ENCODE peak calls at places on chromosomes 1 and 21, in seven cellular contexts. One of them, this sample, is unnamed.

GRCh38 chr1:192709544-192709943 is 73.6 kb downstream of the RGS13 start:
- DNase-seq in activated CD4-positive, CD25-positive, alpha-beta regulatory T cell treated with anti-CD3 and anti-CD28 coated beads, Interleukin-2, amount 50 U/mL, for 72 hours: no peak
- DNase-seq in suprapubic skin: no peak
- DNase-seq in caudate nucleus: no peak
- DNase-seq in activated T-cell treated with anti-CD3 and anti-CD28 coated beads for 24 hours: no peak
- DNase-seq in CD8-positive, alpha-beta memory T cell: no peak
- DNase-seq in NCI-H1092: no peak
- DNase-seq in this sample: no peak

GRCh38 chr1:180117764-180118116 is 36.9 kb upstream of the QSOX1 start:
- DNase-seq in activated CD4-positive, CD25-positive, alpha-beta regulatory T cell treated with anti-CD3 and anti-CD28 coated beads, Interleukin-2, amount 50 U/mL, for 72 hours: no peak
- DNase-seq in suprapubic skin: no peak
- DNase-seq in caudate nucleus: no peak
- DNase-seq in activated T-cell treated with anti-CD3 and anti-CD28 coated beads for 24 hours: no peak
- DNase-seq in CD8-positive, alpha-beta memory T cell: no peak
- DNase-seq in NCI-H1092: no peak
- DNase-seq in this sample: peak; percentile 62

GRCh38 chr1:41895552-41895951 is 23.2 kb downstream of the HIVEP3 start:
- DNase-seq in activated CD4-positive, CD25-positive, alpha-beta regulatory T cell treated with anti-CD3 and anti-CD28 coated beads, Interleukin-2, amount 50 U/mL, for 72 hours: no peak
- DNase-seq in suprapubic skin: no peak
- DNase-seq in caudate nucleus: no peak
- DNase-seq in activated T-cell treated with anti-CD3 and anti-CD28 coated beads for 24 hours: no peak
- DNase-seq in CD8-positive, alpha-beta memory T cell: no peak
- DNase-seq in NCI-H1092: no peak
- DNase-seq in this sample: peak; percentile 53

GRCh38 chr1:9321480-9321849 is 28.8 kb downstream of the SPSB1 start:
- DNase-seq in activated CD4-positive, CD25-positive, alpha-beta regulatory T cell treated with anti-CD3 and anti-CD28 coated beads, Interleukin-2, amount 50 U/mL, for 72 hours: no peak
- DNase-seq in suprapubic skin: no peak
- DNase-seq in caudate nucleus: no peak
- DNase-seq in activated T-cell treated with anti-CD3 and anti-CD28 coated beads for 24 hours: no peak
- DNase-seq in CD8-positive, alpha-beta memory T cell: no peak
- DNase-seq in NCI-H1092: no peak
- DNase-seq in this sample: peak; percentile 76

GRCh38 chr21:45465105-45465504 is 60.1 kb downstream of the COL18A1 start:
- DNase-seq in activated CD4-positive, CD25-positive, alpha-beta regulatory T cell treated with anti-CD3 and anti-CD28 coated beads, Interleukin-2, amount 50 U/mL, for 72 hours: no peak
- DNase-seq in suprapubic skin: no peak
- DNase-seq in caudate nucleus: no peak
- DNase-seq in activated T-cell treated with anti-CD3 and anti-CD28 coated beads for 24 hours: no peak
- DNase-seq in CD8-positive, alpha-beta memory T cell: no peak
- DNase-seq in NCI-H1092: no peak
- DNase-seq in this sample: no peak

GRCh38 chr1:170660874-170661645 is 2.9 kb upstream of the PRRX1 start:
- DNase-seq in activated CD4-positive, CD25-positive, alpha-beta regulatory T cell treated with anti-CD3 and anti-CD28 coated beads, Interleukin-2, amount 50 U/mL, for 72 hours: no peak
- DNase-seq in suprapubic skin: no peak
- DNase-seq in caudate nucleus: no peak
- DNase-seq in activated T-cell treated with anti-CD3 and anti-CD28 coated beads for 24 hours: no peak
- DNase-seq in CD8-positive, alpha-beta memory T cell: no peak
- DNase-seq in NCI-H1092: no peak
- DNase-seq in this sample: no peak

GRCh38 chr1:247456914-247457638 is 828 bp downstream of the OR2B11 start:
- DNase-seq in activated CD4-positive, CD25-positive, alpha-beta regulatory T cell treated with anti-CD3 and anti-CD28 coated beads, Interleukin-2, amount 50 U/mL, for 72 hours: no peak
- DNase-seq in suprapubic skin: no peak
- DNase-seq in caudate nucleus: no peak
- DNase-seq in activated T-cell treated with anti-CD3 and anti-CD28 coated beads for 24 hours: no peak
- DNase-seq in CD8-positive, alpha-beta memory T cell: no peak
- DNase-seq in NCI-H1092: no peak
- DNase-seq in this sample: no peak

GRCh38 chr1:205507896-205508714 is 3.6 kb downstream of the CDK18 start:
- DNase-seq in activated CD4-positive, CD25-positive, alpha-beta regulatory T cell treated with anti-CD3 and anti-CD28 coated beads, Interleukin-2, amount 50 U/mL, for 72 hours: no peak
- DNase-seq in suprapubic skin: no peak
- DNase-seq in caudate nucleus: no peak
- DNase-seq in activated T-cell treated with anti-CD3 and anti-CD28 coated beads for 24 hours: no peak
- DNase-seq in CD8-positive, alpha-beta memory T cell: no peak
- DNase-seq in NCI-H1092: peak; percentile 19
- DNase-seq in this sample: no peak

GRCh38 chr1:245929224-245929623 is 577.9 kb downstream of the SMYD3 start:
- DNase-seq in activated CD4-positive, CD25-positive, alpha-beta regulatory T cell treated with anti-CD3 and anti-CD28 coated beads, Interleukin-2, amount 50 U/mL, for 72 hours: no peak
- DNase-seq in suprapubic skin: no peak
- DNase-seq in caudate nucleus: no peak
- DNase-seq in activated T-cell treated with anti-CD3 and anti-CD28 coated beads for 24 hours: no peak
- DNase-seq in CD8-positive, alpha-beta memory T cell: no peak
- DNase-seq in NCI-H1092: no peak
- DNase-seq in this sample: no peak

GRCh38 chr1:8660455-8660854 is 157.0 kb downstream of the RERE start:
- DNase-seq in activated CD4-positive, CD25-positive, alpha-beta regulatory T cell treated with anti-CD3 and anti-CD28 coated beads, Interleukin-2, amount 50 U/mL, for 72 hours: no peak
- DNase-seq in suprapubic skin: no peak
- DNase-seq in caudate nucleus: peak; percentile 21
- DNase-seq in activated T-cell treated with anti-CD3 and anti-CD28 coated beads for 24 hours: no peak
- DNase-seq in CD8-positive, alpha-beta memory T cell: no peak
- DNase-seq in NCI-H1092: no peak
- DNase-seq in this sample: peak; percentile 63

GRCh38 chr1:172627702-172628101 is 31.2 kb upstream of the FASLG start:
- DNase-seq in activated CD4-positive, CD25-positive, alpha-beta regulatory T cell treated with anti-CD3 and anti-CD28 coated beads, Interleukin-2, amount 50 U/mL, for 72 hours: no peak
- DNase-seq in suprapubic skin: no peak
- DNase-seq in caudate nucleus: no peak
- DNase-seq in activated T-cell treated with anti-CD3 and anti-CD28 coated beads for 24 hours: no peak
- DNase-seq in CD8-positive, alpha-beta memory T cell: peak; percentile 22
- DNase-seq in NCI-H1092: no peak
- DNase-seq in this sample: no peak

GRCh38 chr21:36841866-36842265 is 124.6 kb downstream of the HLCS start:
- DNase-seq in activated CD4-positive, CD25-positive, alpha-beta regulatory T cell treated with anti-CD3 and anti-CD28 coated beads, Interleukin-2, amount 50 U/mL, for 72 hours: no peak
- DNase-seq in suprapubic skin: no peak
- DNase-seq in caudate nucleus: no peak
- DNase-seq in activated T-cell treated with anti-CD3 and anti-CD28 coated beads for 24 hours: no peak
- DNase-seq in CD8-positive, alpha-beta memory T cell: no peak
- DNase-seq in NCI-H1092: no peak
- DNase-seq in this sample: peak; percentile 59

GRCh38 chr21:35603471-35603870 is 456.9 kb downstream of the SETD4 start:
- DNase-seq in activated CD4-positive, CD25-positive, alpha-beta regulatory T cell treated with anti-CD3 and anti-CD28 coated beads, Interleukin-2, amount 50 U/mL, for 72 hours: no peak
- DNase-seq in suprapubic skin: no peak
- DNase-seq in caudate nucleus: no peak
- DNase-seq in activated T-cell treated with anti-CD3 and anti-CD28 coated beads for 24 hours: no peak
- DNase-seq in CD8-positive, alpha-beta memory T cell: no peak
- DNase-seq in NCI-H1092: peak; percentile 74
- DNase-seq in this sample: no peak

GRCh38 chr1:50438945-50439344 is 15.7 kb upstream of the DMRTA2 start:
- DNase-seq in activated CD4-positive, CD25-positive, alpha-beta regulatory T cell treated with anti-CD3 and anti-CD28 coated beads, Interleukin-2, amount 50 U/mL, for 72 hours: no peak
- DNase-seq in suprapubic skin: no peak
- DNase-seq in caudate nucleus: no peak
- DNase-seq in activated T-cell treated with anti-CD3 and anti-CD28 coated beads for 24 hours: no peak
- DNase-seq in CD8-positive, alpha-beta memory T cell: no peak
- DNase-seq in NCI-H1092: no peak
- DNase-seq in this sample: no peak

GRCh38 chr21:41923641-41924342 is 30.0 kb downstream of the C2CD2 start:
- DNase-seq in activated CD4-positive, CD25-positive, alpha-beta regulatory T cell treated with anti-CD3 and anti-CD28 coated beads, Interleukin-2, amount 50 U/mL, for 72 hours: no peak
- DNase-seq in suprapubic skin: no peak
- DNase-seq in caudate nucleus: no peak
- DNase-seq in activated T-cell treated with anti-CD3 and anti-CD28 coated beads for 24 hours: no peak
- DNase-seq in CD8-positive, alpha-beta memory T cell: no peak
- DNase-seq in NCI-H1092: no peak
- DNase-seq in this sample: no peak

GRCh38 chr1:77538956-77539509 is 143.4 kb downstream of the ZZZ3 start:
- DNase-seq in activated CD4-positive, CD25-positive, alpha-beta regulatory T cell treated with anti-CD3 and anti-CD28 coated beads, Interleukin-2, amount 50 U/mL, for 72 hours: no peak
- DNase-seq in suprapubic skin: no peak
- DNase-seq in caudate nucleus: no peak
- DNase-seq in activated T-cell treated with anti-CD3 and anti-CD28 coated beads for 24 hours: no peak
- DNase-seq in CD8-positive, alpha-beta memory T cell: no peak
- DNase-seq in NCI-H1092: no peak
- DNase-seq in this sample: peak; percentile 65

GRCh38 chr1:15504436-15504835 is 19.6 kb downstream of the CASP9 start:
- DNase-seq in activated CD4-positive, CD25-positive, alpha-beta regulatory T cell treated with anti-CD3 and anti-CD28 coated beads, Interleukin-2, amount 50 U/mL, for 72 hours: no peak
- DNase-seq in suprapubic skin: no peak
- DNase-seq in caudate nucleus: no peak
- DNase-seq in activated T-cell treated with anti-CD3 and anti-CD28 coated beads for 24 hours: no peak
- DNase-seq in CD8-positive, alpha-beta memory T cell: no peak
- DNase-seq in NCI-H1092: no peak
- DNase-seq in this sample: no peak

GRCh38 chr1:221166559-221167318 is 287.5 kb downstream of the HLX start:
- DNase-seq in activated CD4-positive, CD25-positive, alpha-beta regulatory T cell treated with anti-CD3 and anti-CD28 coated beads, Interleukin-2, amount 50 U/mL, for 72 hours: no peak
- DNase-seq in suprapubic skin: no peak
- DNase-seq in caudate nucleus: no peak
- DNase-seq in activated T-cell treated with anti-CD3 and anti-CD28 coated beads for 24 hours: no peak
- DNase-seq in CD8-positive, alpha-beta memory T cell: no peak
- DNase-seq in NCI-H1092: no peak
- DNase-seq in this sample: no peak

GRCh38 chr1:208516780-208517179 is 272.6 kb upstream of the PLXNA2 start:
- DNase-seq in activated CD4-positive, CD25-positive, alpha-beta regulatory T cell treated with anti-CD3 and anti-CD28 coated beads, Interleukin-2, amount 50 U/mL, for 72 hours: no peak
- DNase-seq in suprapubic skin: no peak
- DNase-seq in caudate nucleus: no peak
- DNase-seq in activated T-cell treated with anti-CD3 and anti-CD28 coated beads for 24 hours: no peak
- DNase-seq in CD8-positive, alpha-beta memory T cell: no peak
- DNase-seq in NCI-H1092: no peak
- DNase-seq in this sample: no peak

GRCh38 chr1:61692155-61692783 is 32.7 kb downstream of the TM2D1 start:
- DNase-seq in activated CD4-positive, CD25-positive, alpha-beta regulatory T cell treated with anti-CD3 and anti-CD28 coated beads, Interleukin-2, amount 50 U/mL, for 72 hours: no peak
- DNase-seq in suprapubic skin: no peak
- DNase-seq in caudate nucleus: no peak
- DNase-seq in activated T-cell treated with anti-CD3 and anti-CD28 coated beads for 24 hours: no peak
- DNase-seq in CD8-positive, alpha-beta memory T cell: no peak
- DNase-seq in NCI-H1092: no peak
- DNase-seq in this sample: peak; percentile 85

GRCh38 chr1:223405507-223405906 is 12.3 kb downstream of the CCDC185 start:
- DNase-seq in activated CD4-positive, CD25-positive, alpha-beta regulatory T cell treated with anti-CD3 and anti-CD28 coated beads, Interleukin-2, amount 50 U/mL, for 72 hours: no peak
- DNase-seq in suprapubic skin: no peak
- DNase-seq in caudate nucleus: no peak
- DNase-seq in activated T-cell treated with anti-CD3 and anti-CD28 coated beads for 24 hours: no peak
- DNase-seq in CD8-positive, alpha-beta memory T cell: no peak
- DNase-seq in NCI-H1092: no peak
- DNase-seq in this sample: no peak

GRCh38 chr1:204069887-204070286 is 3.0 kb upstream of the SOX13 start:
- DNase-seq in activated CD4-positive, CD25-positive, alpha-beta regulatory T cell treated with anti-CD3 and anti-CD28 coated beads, Interleukin-2, amount 50 U/mL, for 72 hours: no peak
- DNase-seq in suprapubic skin: no peak
- DNase-seq in caudate nucleus: no peak
- DNase-seq in activated T-cell treated with anti-CD3 and anti-CD28 coated beads for 24 hours: no peak
- DNase-seq in CD8-positive, alpha-beta memory T cell: no peak
- DNase-seq in NCI-H1092: no peak
- DNase-seq in this sample: no peak

GRCh38 chr1:208239518-208240381 is 4.4 kb downstream of the PLXNA2 start:
- DNase-seq in activated CD4-positive, CD25-positive, alpha-beta regulatory T cell treated with anti-CD3 and anti-CD28 coated beads, Interleukin-2, amount 50 U/mL, for 72 hours: no peak
- DNase-seq in suprapubic skin: peak; percentile 58
- DNase-seq in caudate nucleus: no peak
- DNase-seq in activated T-cell treated with anti-CD3 and anti-CD28 coated beads for 24 hours: no peak
- DNase-seq in CD8-positive, alpha-beta memory T cell: no peak
- DNase-seq in NCI-H1092: no peak
- DNase-seq in this sample: no peak

GRCh38 chr1:199155166-199156033 is 516.6 kb downstream of the PTPRC start:
- DNase-seq in activated CD4-positive, CD25-positive, alpha-beta regulatory T cell treated with anti-CD3 and anti-CD28 coated beads, Interleukin-2, amount 50 U/mL, for 72 hours: no peak
- DNase-seq in suprapubic skin: no peak
- DNase-seq in caudate nucleus: no peak
- DNase-seq in activated T-cell treated with anti-CD3 and anti-CD28 coated beads for 24 hours: no peak
- DNase-seq in CD8-positive, alpha-beta memory T cell: no peak
- DNase-seq in NCI-H1092: no peak
- DNase-seq in this sample: no peak

GRCh38 chr1:227893696-227894305 is 53.9 kb downstream of the WNT9A start:
- DNase-seq in activated CD4-positive, CD25-positive, alpha-beta regulatory T cell treated with anti-CD3 and anti-CD28 coated beads, Interleukin-2, amount 50 U/mL, for 72 hours: peak; percentile 18
- DNase-seq in suprapubic skin: peak; percentile 51
- DNase-seq in caudate nucleus: no peak
- DNase-seq in activated T-cell treated with anti-CD3 and anti-CD28 coated beads for 24 hours: no peak
- DNase-seq in CD8-positive, alpha-beta memory T cell: no peak
- DNase-seq in NCI-H1092: no peak
- DNase-seq in this sample: peak; percentile 32

GRCh38 chr21:38798081-38798480 is 7.6 kb upstream of the ETS2 start:
- DNase-seq in activated CD4-positive, CD25-positive, alpha-beta regulatory T cell treated with anti-CD3 and anti-CD28 coated beads, Interleukin-2, amount 50 U/mL, for 72 hours: no peak
- DNase-seq in suprapubic skin: no peak
- DNase-seq in caudate nucleus: no peak
- DNase-seq in activated T-cell treated with anti-CD3 and anti-CD28 coated beads for 24 hours: no peak
- DNase-seq in CD8-positive, alpha-beta memory T cell: no peak
- DNase-seq in NCI-H1092: no peak
- DNase-seq in this sample: no peak

GRCh38 chr1:56795864-56796263 is 23.3 kb downstream of the FYB2 start:
- DNase-seq in activated CD4-positive, CD25-positive, alpha-beta regulatory T cell treated with anti-CD3 and anti-CD28 coated beads, Interleukin-2, amount 50 U/mL, for 72 hours: no peak
- DNase-seq in suprapubic skin: no peak
- DNase-seq in caudate nucleus: no peak
- DNase-seq in activated T-cell treated with anti-CD3 and anti-CD28 coated beads for 24 hours: no peak
- DNase-seq in CD8-positive, alpha-beta memory T cell: no peak
- DNase-seq in NCI-H1092: no peak
- DNase-seq in this sample: no peak

GRCh38 chr1:239914827-239915231 is 176.9 kb upstream of the FMN2 start:
- DNase-seq in activated CD4-positive, CD25-positive, alpha-beta regulatory T cell treated with anti-CD3 and anti-CD28 coated beads, Interleukin-2, amount 50 U/mL, for 72 hours: no peak
- DNase-seq in suprapubic skin: no peak
- DNase-seq in caudate nucleus: no peak
- DNase-seq in activated T-cell treated with anti-CD3 and anti-CD28 coated beads for 24 hours: no peak
- DNase-seq in CD8-positive, alpha-beta memory T cell: no peak
- DNase-seq in NCI-H1092: no peak
- DNase-seq in this sample: no peak

GRCh38 chr1:112272101-112272772 is 123.8 kb upstream of the CTTNBP2NL start:
- DNase-seq in activated CD4-positive, CD25-positive, alpha-beta regulatory T cell treated with anti-CD3 and anti-CD28 coated beads, Interleukin-2, amount 50 U/mL, for 72 hours: no peak
- DNase-seq in suprapubic skin: no peak
- DNase-seq in caudate nucleus: no peak
- DNase-seq in activated T-cell treated with anti-CD3 and anti-CD28 coated beads for 24 hours: no peak
- DNase-seq in CD8-positive, alpha-beta memory T cell: no peak
- DNase-seq in NCI-H1092: no peak
- DNase-seq in this sample: no peak

GRCh38 chr1:230754831-230755230 is 7.6 kb downstream of the CAPN9 start:
- DNase-seq in activated CD4-positive, CD25-positive, alpha-beta regulatory T cell treated with anti-CD3 and anti-CD28 coated beads, Interleukin-2, amount 50 U/mL, for 72 hours: no peak
- DNase-seq in suprapubic skin: no peak
- DNase-seq in caudate nucleus: no peak
- DNase-seq in activated T-cell treated with anti-CD3 and anti-CD28 coated beads for 24 hours: no peak
- DNase-seq in CD8-positive, alpha-beta memory T cell: no peak
- DNase-seq in NCI-H1092: no peak
- DNase-seq in this sample: no peak

GRCh38 chr21:44846485-44847260 is 26.8 kb downstream of the PTTG1IP start:
- DNase-seq in activated CD4-positive, CD25-positive, alpha-beta regulatory T cell treated with anti-CD3 and anti-CD28 coated beads, Interleukin-2, amount 50 U/mL, for 72 hours: no peak
- DNase-seq in suprapubic skin: no peak
- DNase-seq in caudate nucleus: no peak
- DNase-seq in activated T-cell treated with anti-CD3 and anti-CD28 coated beads for 24 hours: peak; percentile 38
- DNase-seq in CD8-positive, alpha-beta memory T cell: no peak
- DNase-seq in NCI-H1092: peak; percentile 19
- DNase-seq in this sample: no peak

GRCh38 chr1:168134132-168135041 is 2.3 kb downstream of the GPR161 start:
- DNase-seq in activated CD4-positive, CD25-positive, alpha-beta regulatory T cell treated with anti-CD3 and anti-CD28 coated beads, Interleukin-2, amount 50 U/mL, for 72 hours: no peak
- DNase-seq in suprapubic skin: no peak
- DNase-seq in caudate nucleus: no peak
- DNase-seq in activated T-cell treated with anti-CD3 and anti-CD28 coated beads for 24 hours: no peak
- DNase-seq in CD8-positive, alpha-beta memory T cell: no peak
- DNase-seq in NCI-H1092: no peak
- DNase-seq in this sample: no peak

GRCh38 chr1:208525417-208525816 is 281.2 kb upstream of the PLXNA2 start:
- DNase-seq in activated CD4-positive, CD25-positive, alpha-beta regulatory T cell treated with anti-CD3 and anti-CD28 coated beads, Interleukin-2, amount 50 U/mL, for 72 hours: no peak
- DNase-seq in suprapubic skin: no peak
- DNase-seq in caudate nucleus: no peak
- DNase-seq in activated T-cell treated with anti-CD3 and anti-CD28 coated beads for 24 hours: no peak
- DNase-seq in CD8-positive, alpha-beta memory T cell: no peak
- DNase-seq in NCI-H1092: no peak
- DNase-seq in this sample: no peak

GRCh38 chr1:219900201-219900600 is 28.2 kb downstream of the SLC30A10 start:
- DNase-seq in activated CD4-positive, CD25-positive, alpha-beta regulatory T cell treated with anti-CD3 and anti-CD28 coated beads, Interleukin-2, amount 50 U/mL, for 72 hours: no peak
- DNase-seq in suprapubic skin: no peak
- DNase-seq in caudate nucleus: no peak
- DNase-seq in activated T-cell treated with anti-CD3 and anti-CD28 coated beads for 24 hours: no peak
- DNase-seq in CD8-positive, alpha-beta memory T cell: no peak
- DNase-seq in NCI-H1092: no peak
- DNase-seq in this sample: no peak

GRCh38 chr21:14603202-14603601 is 57.1 kb upstream of the SAMSN1 start:
- DNase-seq in activated CD4-positive, CD25-positive, alpha-beta regulatory T cell treated with anti-CD3 and anti-CD28 coated beads, Interleukin-2, amount 50 U/mL, for 72 hours: no peak
- DNase-seq in suprapubic skin: no peak
- DNase-seq in caudate nucleus: no peak
- DNase-seq in activated T-cell treated with anti-CD3 and anti-CD28 coated beads for 24 hours: no peak
- DNase-seq in CD8-positive, alpha-beta memory T cell: no peak
- DNase-seq in NCI-H1092: no peak
- DNase-seq in this sample: no peak

GRCh38 chr1:168396940-168397680 is 116.4 kb downstream of the TBX19 start:
- DNase-seq in activated CD4-positive, CD25-positive, alpha-beta regulatory T cell treated with anti-CD3 and anti-CD28 coated beads, Interleukin-2, amount 50 U/mL, for 72 hours: no peak
- DNase-seq in suprapubic skin: no peak
- DNase-seq in caudate nucleus: no peak
- DNase-seq in activated T-cell treated with anti-CD3 and anti-CD28 coated beads for 24 hours: no peak
- DNase-seq in CD8-positive, alpha-beta memory T cell: no peak
- DNase-seq in NCI-H1092: no peak
- DNase-seq in this sample: no peak

GRCh38 chr1:235297579-235297978 is 30.4 kb downstream of the ARID4B start:
- DNase-seq in activated CD4-positive, CD25-positive, alpha-beta regulatory T cell treated with anti-CD3 and anti-CD28 coated beads, Interleukin-2, amount 50 U/mL, for 72 hours: no peak
- DNase-seq in suprapubic skin: no peak
- DNase-seq in caudate nucleus: no peak
- DNase-seq in activated T-cell treated with anti-CD3 and anti-CD28 coated beads for 24 hours: no peak
- DNase-seq in CD8-positive, alpha-beta memory T cell: peak; percentile 82
- DNase-seq in NCI-H1092: no peak
- DNase-seq in this sample: peak; percentile 70

This sample was measured in SJSA1.